ENCODE peak calls at places on chromosome 12, in seven cellular contexts. Q is HCT116, K is upper lobe of left lung, M is GM23338, P is stomach, W is H1, C is transverse colon. Y is an unnamed sample.

GRCh38 chr12:78725951-78726550 is 138.5 kb upstream of the SYT1 start:
- DNase-seq in K (no peak), Q (no peak), C (peak), W (no peak), P (no peak), M (no peak), Y (no peak)

GRCh38 chr12:77102123-77102522 is 36.8 kb upstream of the E2F7 start:
- DNase-seq in M (no peak), C (no peak), W (no peak), K (no peak), P (no peak), Q (no peak), Y (no peak)

GRCh38 chr12:5521456-5522325 is 89.8 kb downstream of the NTF3 start:
- DNase-seq in P (no peak), W (no peak), K (no peak), C (no peak), Q (no peak), M (no peak), Y (no peak)

GRCh38 chr12:87827638-87828264 is 201.4 kb downstream of the C12orf50 start:
- DNase-seq in K (no peak), C (no peak), Q (peak), P (no peak), M (no peak), W (no peak), Y (no peak)

GRCh38 chr12:125492354-125493270 is 427.4 kb downstream of the AACS start:
- DNase-seq in C (no peak), M (no peak), W (no peak), P (peak), K (no peak), Q (no peak), Y (no peak)

GRCh38 chr12:59329457-59329856 is 266.4 kb upstream of the SLC16A7 start:
- DNase-seq in P (no peak), Q (no peak), C (no peak), M (no peak), W (no peak), K (no peak), Y (no peak)

GRCh38 chr12:55780695-55781094 is 36.8 kb downstream of the SARNP start:
- DNase-seq in W (no peak), P (no peak), C (no peak), M (no peak), Q (no peak), K (no peak), Y (no peak)

GRCh38 chr12:19277707-19278106 is 148.2 kb downstream of the PLEKHA5 start:
- DNase-seq in Q (no peak), P (no peak), W (no peak), K (no peak), M (no peak), C (no peak), Y (no peak)

GRCh38 chr12:82805812-82806497 is 119.2 kb downstream of the TMTC2 start:
- DNase-seq in K (no peak), Q (no peak), M (no peak), W (no peak), P (no peak), C (no peak), Y (no peak)

GRCh38 chr12:5262450-5262849 is 169.5 kb upstream of the NTF3 start:
- DNase-seq in P (no peak), C (no peak), Q (no peak), K (no peak), W (no peak), M (no peak), Y (no peak)

GRCh38 chr12:6547987-6548386 is 7.9 kb downstream of the IFFO1 start:
- DNase-seq in P (no peak), W (no peak), M (no peak), K (no peak), C (no peak), Q (no peak), Y (no peak)

GRCh38 chr12:48053883-48054282 is 49.6 kb upstream of the COL2A1 start:
- DNase-seq in W (no peak), M (no peak), P (no peak), K (no peak), C (no peak), Q (no peak), Y (no peak)

GRCh38 chr12:46260153-46260912 is 8.5 kb downstream of the SLC38A1 start:
- DNase-seq in M (peak), Q (no peak), W (no peak), K (no peak), P (no peak), C (no peak), Y (no peak)

GRCh38 chr12:4203772-4204376 is 69.7 kb upstream of the CCND2 start:
- DNase-seq in C (no peak), P (no peak), K (no peak), M (peak), Q (no peak), W (peak), Y (no peak)

GRCh38 chr12:131242741-131243496 is 289.2 kb downstream of the ADGRD1 start:
- DNase-seq in M (peak), K (no peak), Q (peak), W (no peak), C (no peak), P (no peak), Y (peak)

GRCh38 chr12:19390208-19390607 is 49.1 kb upstream of the AEBP2 start:
- DNase-seq in Q (no peak), W (no peak), K (no peak), P (no peak), C (no peak), M (no peak), Y (no peak)

GRCh38 chr12:106682594-106683234 is 91.8 kb upstream of the RIC8B start:
- DNase-seq in W (no peak), P (no peak), C (no peak), Q (peak), K (no peak), M (peak), Y (no peak)

GRCh38 chr12:13299457-13299856 is 102.9 kb downstream of the EMP1 start:
- DNase-seq in P (no peak), W (no peak), M (no peak), K (no peak), C (no peak), Q (no peak), Y (no peak)

GRCh38 chr12:95096852-95097251 is 23.4 kb upstream of the NR2C1 start:
- DNase-seq in M (no peak), C (no peak), Q (no peak), P (peak), K (no peak), W (no peak), Y (no peak)

GRCh38 chr12:15772405-15773018 is 16.7 kb downstream of the EPS8 start:
- DNase-seq in W (no peak), Q (no peak), C (no peak), M (peak), K (no peak), P (no peak), Y (no peak)

GRCh38 chr12:40227447-40227846 is 2.6 kb downstream of the LRRK2 start:
- DNase-seq in W (no peak), C (no peak), M (no peak), Q (no peak), P (no peak), K (no peak), Y (no peak)

GRCh38 chr12:41621288-41621687 is 433.2 kb downstream of the PDZRN4 start:
- DNase-seq in M (no peak), P (no peak), K (no peak), W (no peak), C (no peak), Q (no peak), Y (no peak)

GRCh38 chr12:51190820-51191219 is 17.9 kb upstream of the TFCP2 start:
- DNase-seq in Q (no peak), C (no peak), M (no peak), P (no peak), W (no peak), K (no peak), Y (no peak)

GRCh38 chr12:8088574-8088973 is 6.5 kb downstream of the NECAP1 start:
- DNase-seq in M (no peak), W (no peak), C (peak), P (no peak), K (no peak), Q (no peak), Y (no peak)

GRCh38 chr12:62692884-62693283 is 226.3 kb downstream of the MON2 start:
- DNase-seq in W (no peak), M (no peak), Q (no peak), P (no peak), C (no peak), K (no peak), Y (no peak)

GRCh38 chr12:58503731-58504520 is 416.4 kb downstream of the LRIG3 start:
- DNase-seq in C (no peak), W (no peak), K (no peak), M (no peak), P (no peak), Q (no peak), Y (no peak)

GRCh38 chr12:125549171-125549570 is 483.9 kb downstream of the AACS start:
- DNase-seq in C (no peak), M (no peak), P (no peak), K (no peak), W (no peak), Q (no peak), Y (no peak)

GRCh38 chr12:76621582-76622024 is 62.0 kb upstream of the OSBPL8 start:
- DNase-seq in W (peak), Q (peak), C (peak), P (peak), M (peak), K (peak), Y (no peak)

GRCh38 chr12:121575051-121575450 is 5.8 kb downstream of the KDM2B start:
- DNase-seq in Q (no peak), P (no peak), K (no peak), W (no peak), C (no peak), M (no peak), Y (no peak)

GRCh38 chr12:121568971-121569808 is 11.6 kb downstream of the KDM2B start:
- DNase-seq in M (no peak), Q (no peak), W (no peak), C (peak), P (no peak), K (no peak), Y (no peak)

GRCh38 chr12:121568503-121568902 is 12.3 kb downstream of the KDM2B start:
- DNase-seq in P (no peak), C (no peak), M (no peak), K (no peak), Q (no peak), W (no peak), Y (no peak)

GRCh38 chr12:121573949-121574520 is 6.8 kb downstream of the KDM2B start:
- DNase-seq in W (no peak), K (no peak), Q (no peak), M (no peak), P (no peak), C (peak), Y (no peak)

DNA sequence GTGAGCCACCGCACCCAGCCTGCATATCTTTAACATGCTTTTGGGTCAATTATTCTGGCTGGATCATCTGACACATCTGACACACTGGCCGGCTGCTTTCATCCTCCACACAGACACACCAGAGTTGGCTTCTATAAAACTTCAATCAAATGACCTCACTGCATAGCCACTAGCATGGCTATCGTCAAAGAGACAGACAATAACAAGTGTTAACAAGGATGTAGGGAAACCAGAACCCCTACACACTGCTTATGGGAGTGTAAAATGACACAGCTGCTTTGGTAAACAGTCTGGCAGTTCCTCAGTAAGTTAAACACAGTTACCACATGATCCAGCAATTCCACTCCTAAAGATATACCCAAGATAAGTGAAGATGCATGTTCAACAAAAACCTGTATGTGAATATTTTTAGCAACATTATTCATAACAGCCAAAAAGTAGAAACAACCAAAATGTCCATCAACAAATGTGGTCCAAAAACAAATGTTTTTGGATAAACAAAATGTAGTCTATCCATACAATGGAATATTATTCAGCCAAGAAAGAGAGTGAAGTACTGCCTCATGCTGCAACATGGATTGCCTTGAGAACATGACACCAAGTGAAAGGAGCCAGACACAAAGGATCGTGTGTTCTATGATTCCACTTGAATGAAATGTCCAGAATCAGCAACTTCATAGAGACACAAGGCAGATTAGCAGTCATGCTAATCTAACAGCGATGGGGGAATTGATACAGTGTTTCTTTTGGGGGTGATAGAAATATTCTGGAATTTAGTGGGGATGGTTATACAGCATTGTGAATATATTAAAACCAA is 10.1 kb downstream of the KDM2B start:
- DNase-seq in M (no peak), Q (no peak), P (no peak), C (no peak), K (no peak), W (no peak), Y (no peak)
- TF ChIP-seq POLR2AphosphoS5 in M (no peak), Q (no peak), P (no peak), C (no peak), K (no peak), W (peak), Y (no peak)

GRCh38 chr12:108097160-108097911 is 31.8 kb upstream of the WSCD2 start:
- DNase-seq in C (no peak), Q (no peak), K (no peak), W (no peak), P (no peak), M (no peak), Y (no peak)

GRCh38 chr12:108101605-108102175 is 27.4 kb upstream of the WSCD2 start:
- DNase-seq in C (no peak), P (no peak), M (no peak), W (no peak), Q (no peak), K (no peak), Y (no peak)

GRCh38 chr12:108099778-108100177 is 29.3 kb upstream of the WSCD2 start:
- DNase-seq in W (no peak), C (no peak), K (no peak), M (no peak), P (no peak), Q (no peak), Y (no peak)

GRCh38 chr12:108098374-108098773 is 30.7 kb upstream of the WSCD2 start:
- DNase-seq in Q (no peak), W (no peak), K (no peak), C (no peak), P (no peak), M (no peak), Y (no peak)

DNA sequence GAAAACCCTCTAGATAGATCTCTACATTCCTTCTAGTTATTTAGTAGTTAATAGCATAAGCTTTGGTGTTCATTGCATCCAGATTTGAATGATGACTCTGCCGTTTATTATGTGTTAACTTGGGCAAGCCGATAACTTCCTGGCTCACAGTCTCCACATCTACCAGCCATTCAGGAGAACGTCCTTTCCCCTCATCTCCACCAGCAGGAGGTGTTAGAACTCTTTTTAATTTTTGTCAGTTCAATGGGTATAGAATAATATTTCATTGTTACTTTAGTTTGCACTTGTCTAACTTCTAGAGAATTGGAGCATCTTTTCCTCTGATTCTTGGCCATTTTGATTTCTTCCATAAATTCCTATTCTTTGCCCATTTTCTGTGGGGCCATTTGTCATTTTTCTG is 30.0 kb upstream of the WSCD2 start:
- DNase-seq in Q (no peak), C (no peak), P (no peak), M (peak), K (no peak), W (no peak), Y (no peak)
- TF ChIP-seq CTCF in Q (no peak), C (peak), P (no peak), M (peak), K (no peak), W (peak), Y (no peak)

DNA sequence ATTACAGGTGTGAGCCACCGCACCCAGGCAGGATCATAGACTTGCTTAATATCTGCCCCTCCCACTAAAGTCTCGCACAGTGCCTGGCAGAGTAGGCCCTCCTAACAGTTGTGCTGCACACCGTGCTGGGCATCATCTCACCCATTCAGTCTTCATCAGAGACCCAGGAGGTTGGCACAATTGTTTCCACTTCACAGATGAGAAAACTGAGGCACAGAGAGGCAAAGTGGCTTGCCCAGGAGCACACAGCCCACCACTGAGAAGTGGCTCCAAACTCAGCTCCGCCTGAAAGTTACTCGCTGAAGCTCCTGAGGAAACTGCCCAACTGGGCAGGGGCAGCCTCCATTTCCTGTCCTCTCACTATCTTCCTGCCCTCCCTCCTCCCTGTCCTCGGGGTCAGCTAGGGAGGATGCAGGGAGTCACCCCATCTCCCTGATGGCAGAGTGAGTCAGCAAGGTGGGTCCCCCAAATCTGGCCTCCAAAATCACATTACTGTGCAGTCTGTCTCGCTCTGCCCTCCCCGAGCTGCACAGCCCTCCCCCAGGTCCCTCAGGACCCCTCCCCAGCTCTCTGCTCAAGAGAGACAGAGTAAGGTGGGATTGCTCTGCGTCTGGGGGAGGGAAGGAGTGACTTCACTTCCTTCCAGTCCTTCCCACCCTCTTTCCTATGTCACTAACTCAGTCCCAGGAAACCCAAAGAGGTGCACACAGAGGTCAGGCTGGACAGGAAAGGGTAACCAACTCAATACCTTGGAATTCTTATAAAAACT is 5.7 kb downstream of the SLC8B1 start:
- DNase-seq in K (no peak), C (no peak), M (no peak), P (no peak), W (no peak), Q (no peak), Y (no peak)
- TF ChIP-seq POLR2AphosphoS5 in K (no peak), C (no peak), M (no peak), P (no peak), W (no peak), Q (no peak), Y (peak)

GRCh38 chr12:124332068-124332672 is 37.3 kb downstream of the RFLNA start:
- DNase-seq in P (no peak), M (peak), K (no peak), Q (no peak), C (no peak), W (no peak), Y (no peak)
- TF ChIP-seq CTCF in P (no peak), M (peak), K (no peak), Q (peak), C (no peak), W (peak), Y (no peak)

DNA sequence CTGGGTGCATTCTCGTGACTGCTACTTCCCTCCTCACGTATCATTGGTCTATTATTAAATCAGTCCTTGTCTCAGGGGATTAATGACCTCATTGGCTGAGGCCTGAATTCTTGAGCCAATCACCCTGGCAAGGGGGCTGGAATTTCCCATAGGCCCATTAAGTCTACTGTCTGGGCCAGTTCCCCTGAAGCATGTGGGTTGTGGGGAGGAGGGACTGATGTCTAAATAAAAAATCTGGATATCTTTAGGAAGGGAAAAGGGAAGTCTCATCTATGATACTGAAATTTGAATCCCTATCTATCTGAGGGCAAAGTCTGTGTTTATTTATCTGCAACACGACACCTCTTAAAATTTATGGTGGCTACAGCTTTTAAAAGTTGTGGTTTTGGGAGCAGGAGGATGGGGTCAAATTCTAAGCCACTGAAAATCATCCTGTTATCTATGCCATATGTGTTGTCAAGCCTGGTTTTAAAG is 71.9 kb downstream of the DYRK2 start:
- DNase-seq in P (no peak), W (no peak), M (no peak), Q (no peak), K (no peak), C (no peak), Y (no peak)
- TF ChIP-seq POLR2AphosphoS5 in P (no peak), W (no peak), M (no peak), Q (no peak), K (no peak), C (no peak), Y (no peak)

GRCh38 chr12:65169311-65170244 is at the start of gene LEMD3:
- DNase-seq in P (peak), K (peak), C (peak), M (peak), Q (peak), W (peak), Y (peak)
- TF ChIP-seq CTCF in P (no peak), K (no peak), C (peak), M (no peak), Q (no peak), W (no peak), Y (no peak)